ENCODE peak calls at places on chromosomes 12 and 14, in nine cellular contexts. Z, W, A, Q, F, K, E, N and U are unnamed samples.

GRCh38 chr12:4939418-4940023 is 29.8 kb downstream of the KCNA1 start:
- DNase-seq in Z (no peak), E (no peak), A (no peak), W (no peak), N (no peak), F (no peak), Q (no peak), K (no peak), U (no peak)

GRCh38 chr14:60590907-60591510 is 58.3 kb downstream of the SIX1 start:
- DNase-seq in A (no peak), N (no peak), Q (no peak), F (no peak), E (no peak), Z (no peak), K (no peak), W (no peak), U (no peak)

GRCh38 chr12:129868566-129868965 is 35.3 kb downstream of the TMEM132D start:
- DNase-seq in Q (no peak), N (no peak), Z (no peak), F (no peak), A (no peak), K (no peak), W (no peak), E (no peak), U (no peak)

GRCh38 chr14:38243696-38244250 is 12.1 kb downstream of the CLEC14A start:
- DNase-seq in N (no peak), K (no peak), A (peak; percentile 24), W (peak; percentile 14), Q (no peak), F (no peak), E (no peak), Z (no peak), U (no peak)

GRCh38 chr12:25590021-25590721 is 37.1 kb upstream of the LMNTD1 start:
- DNase-seq in E (peak; percentile 53), N (no peak), W (no peak), A (no peak), F (no peak), K (no peak), Q (no peak), Z (no peak), U (no peak)

GRCh38 chr12:57740656-57741412 is 2.3 kb upstream of the AGAP2 start:
- DNase-seq in K (no peak), F (no peak), A (peak; percentile 20), E (peak; percentile 87), N (no peak), W (no peak), Z (no peak), Q (no peak), U (no peak)

GRCh38 chr12:46387697-46388096 is 15.1 kb upstream of the SLC38A2 start:
- DNase-seq in A (no peak), N (no peak), E (no peak), Q (no peak), Z (no peak), K (no peak), F (no peak), W (no peak), U (no peak)

GRCh38 chr12:51507188-51507587 is 82.6 kb downstream of the SLC4A8 start:
- DNase-seq in E (no peak), N (no peak), K (no peak), A (no peak), F (no peak), Q (no peak), W (no peak), Z (no peak), U (no peak)

GRCh38 chr12:74171478-74171909 is 366.1 kb upstream of the ATXN7L3B start:
- DNase-seq in W (no peak), Z (no peak), Q (no peak), F (no peak), N (no peak), K (peak; percentile 44), A (no peak), E (no peak), U (no peak)

GRCh38 chr12:74166096-74166495 is 371.5 kb upstream of the ATXN7L3B start:
- DNase-seq in Q (no peak), N (no peak), K (no peak), A (no peak), F (no peak), W (no peak), E (no peak), Z (no peak), U (no peak)

GRCh38 chr12:74169607-74170006 is 368.0 kb upstream of the ATXN7L3B start:
- DNase-seq in F (no peak), N (no peak), E (no peak), W (no peak), Q (no peak), A (no peak), Z (no peak), K (no peak), U (no peak)

DNA sequence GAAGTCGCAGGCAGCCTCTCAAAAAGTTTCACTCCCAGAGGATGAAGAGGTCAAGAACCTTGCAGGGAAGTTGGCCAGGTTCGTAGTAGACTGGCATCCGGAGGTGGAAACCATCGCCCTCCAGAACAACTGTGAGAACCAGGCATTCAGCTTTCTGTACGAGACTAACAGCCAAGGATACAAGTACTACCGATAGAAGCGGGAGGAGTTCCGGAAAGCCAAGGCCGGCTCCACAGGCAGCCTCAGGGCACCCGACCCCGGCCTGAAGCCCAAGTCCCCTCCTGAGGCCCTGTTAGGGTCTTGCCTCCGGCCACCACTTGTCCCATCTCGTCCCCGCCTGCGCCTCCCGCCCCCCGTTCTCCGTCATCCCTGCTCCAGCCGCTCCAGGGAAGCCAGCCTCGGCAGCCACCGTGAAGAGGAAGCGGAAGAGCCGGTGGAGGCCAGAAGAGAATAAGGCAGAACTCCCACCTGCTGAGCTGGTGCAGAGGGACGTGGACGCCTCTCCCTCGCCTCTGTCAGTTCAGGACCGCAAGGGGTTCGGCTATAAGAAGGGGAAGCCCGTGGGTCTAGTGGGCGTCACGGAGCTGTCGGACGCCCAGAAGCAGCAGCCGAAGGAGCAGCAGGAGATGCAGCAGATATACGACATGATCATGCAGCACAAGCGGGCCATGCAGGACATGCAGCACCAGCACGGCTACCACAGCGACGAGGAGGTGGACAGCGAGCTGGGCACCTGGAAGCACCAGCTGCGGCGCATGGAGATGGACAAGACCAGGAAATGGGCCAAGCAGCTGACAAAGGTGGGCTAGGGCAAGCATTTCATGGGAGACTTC is 366.8 kb upstream of the ATXN7L3B start:
- DNase-seq in E (no peak), Z (no peak), W (no peak), N (no peak), Q (peak; percentile 17), F (no peak), A (no peak), K (no peak), U (no peak)
- H3K27me3 ChIP-seq in E (no peaks in the 10 kb centered on the region), Z (no peaks in the 10 kb centered on the region), W (no peaks in the 10 kb centered on the region), N (no peaks in the 10 kb centered on the region), Q (no peaks in the 10 kb centered on the region), F (no peaks in the 10 kb centered on the region), A (no peaks in the 10 kb centered on the region), K (no peaks in the 10 kb centered on the region), U (no peaks in the 10 kb centered on the region)

DNA sequence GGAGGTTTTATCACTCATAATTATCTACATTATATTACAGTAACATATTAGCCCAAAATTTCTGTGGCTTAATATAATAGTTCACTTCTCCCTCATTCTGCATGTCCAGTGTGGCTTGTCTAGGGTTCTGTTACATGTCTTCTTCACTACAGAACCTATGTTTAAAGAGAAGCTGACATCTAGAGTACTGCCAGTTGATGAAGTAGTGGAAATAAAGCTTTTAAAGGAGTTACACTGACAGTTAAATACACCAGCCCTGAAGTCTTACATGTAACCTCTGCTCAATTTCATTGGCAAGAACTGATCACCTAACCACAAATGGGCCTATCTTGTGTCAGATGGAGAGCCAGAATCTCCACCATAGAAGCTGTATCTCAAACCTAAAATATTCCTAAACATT is 32.9 kb downstream of the RPS6KA5 start:
- DNase-seq in Z (no peak), K (no peak), E (no peak), W (no peak), F (no peak), Q (no peak), N (no peak), A (no peak), U (no peak)
- H3K27ac ChIP-seq in Z (no peak overlapping the region), K (no peak overlapping the region), E (no peak overlapping the region), W (no peak overlapping the region), F (no peak overlapping the region), Q (no peak overlapping the region), N (no peak overlapping the region), A (no peak overlapping the region), U (no peak overlapping the region)

GRCh38 chr14:45664668-45665356 is 411.8 kb upstream of the MIS18BP1 start:
- DNase-seq in E (no peak), N (no peak), K (no peak), Q (no peak), F (no peak), W (peak; percentile 35), A (no peak), Z (no peak), U (no peak)
- TF ChIP-seq CTCF in E (no peak), N (no peak), K (peak; percentile 25), Q (no peak), F (peak; percentile 52), W (peak; percentile 47), A (peak; percentile 13), Z (no peak), U (peak; percentile 39)

GRCh38 chr14:101899263-101899662 is 65.1 kb upstream of the DYNC1H1 start:
- DNase-seq in Z (no peak), W (no peak), F (no peak), A (no peak), N (no peak), K (no peak), Q (no peak), E (no peak), U (no peak)

GRCh38 chr14:101906645-101907044 is 57.7 kb upstream of the DYNC1H1 start:
- DNase-seq in A (no peak), F (no peak), W (no peak), K (no peak), N (no peak), E (peak; percentile 23), Q (no peak), Z (no peak), U (no peak)

GRCh38 chr14:101905614-101906013 is 58.8 kb upstream of the DYNC1H1 start:
- DNase-seq in K (no peak), F (no peak), Q (no peak), A (no peak), E (peak; percentile 45), N (no peak), Z (no peak), W (no peak), U (no peak)

GRCh38 chr14:101900253-101900652 is 64.1 kb upstream of the DYNC1H1 start:
- DNase-seq in W (no peak), E (no peak), Q (no peak), A (no peak), N (no peak), Z (no peak), K (no peak), F (no peak), U (no peak)

DNA sequence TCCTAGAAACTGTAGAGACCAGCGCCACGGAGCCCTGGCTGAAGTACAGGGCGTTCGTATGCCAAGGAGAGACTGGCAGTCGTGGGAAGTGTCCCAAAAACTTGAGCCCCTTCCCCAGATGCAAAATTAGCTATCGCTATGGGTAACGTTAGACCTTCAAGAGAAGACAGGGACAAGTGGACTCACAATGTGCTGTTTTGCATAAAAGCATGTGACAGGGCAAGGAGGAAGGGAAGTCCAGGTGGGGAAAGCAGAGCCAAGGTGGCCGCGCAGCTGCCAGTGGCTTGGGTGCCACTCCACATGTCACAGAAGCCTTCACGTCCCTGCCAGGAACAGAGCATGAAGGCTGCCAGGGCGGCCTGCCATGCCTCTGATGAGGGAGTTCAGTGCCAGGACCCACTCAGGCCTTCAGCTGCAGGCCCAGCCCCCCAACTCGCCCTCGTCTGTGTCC is 61.2 kb upstream of the DYNC1H1 start:
- DNase-seq in E (peak; percentile 42), N (no peak), W (no peak), F (no peak), K (no peak), A (no peak), Z (no peak), Q (peak; percentile 91), U (no peak)
- H3K27me3 ChIP-seq in E (no peaks in the 10 kb centered on the region), N (no peaks in the 10 kb centered on the region), W (no peaks in the 10 kb centered on the region), F (no peaks in the 10 kb centered on the region), K (no peaks in the 10 kb centered on the region), A (no peaks in the 10 kb centered on the region), Z (no peaks in the 10 kb centered on the region), Q (no peaks in the 10 kb centered on the region), U (no peaks in the 10 kb centered on the region)